ENCODE peak calls at places on chromosomes 3 and 15, in eight cellular contexts. One of them, this sample, is unnamed.

GRCh38 chr3:23159929-23160328 is 43.2 kb upstream of the UBE2E2 start:
- DNase-seq in Calu3: no peak
- DNase-seq in activated gamma-delta T cell treated with Interleukin-2 at 50 U/mL for 16 hours: no peak
- DNase-seq in non-pigmented ciliary epithelial cell: peak
- DNase-seq in sciatic nerve: no peak
- DNase-seq in NCI-H1694: no peak
- DNase-seq in fibroblast of mammary gland: peak
- DNase-seq in epithelial cell of esophagus: peak
- DNase-seq in this sample: no peak

GRCh38 chr15:61702224-61703120 is 357.8 kb downstream of the VPS13C start:
- DNase-seq in Calu3: no peak
- DNase-seq in activated gamma-delta T cell treated with Interleukin-2 at 50 U/mL for 16 hours: no peak
- DNase-seq in non-pigmented ciliary epithelial cell: no peak
- DNase-seq in sciatic nerve: no peak
- DNase-seq in NCI-H1694: no peak
- DNase-seq in fibroblast of mammary gland: peak
- DNase-seq in epithelial cell of esophagus: peak
- DNase-seq in this sample: no peak

GRCh38 chr15:32959077-32959476 is 235.4 kb downstream of the FMN1 start:
- DNase-seq in Calu3: no peak
- DNase-seq in activated gamma-delta T cell treated with Interleukin-2 at 50 U/mL for 16 hours: no peak
- DNase-seq in non-pigmented ciliary epithelial cell: no peak
- DNase-seq in sciatic nerve: no peak
- DNase-seq in NCI-H1694: no peak
- DNase-seq in fibroblast of mammary gland: peak
- DNase-seq in epithelial cell of esophagus: no peak
- DNase-seq in this sample: no peak

GRCh38 chr3:105805402-105805801 is 63.4 kb downstream of the CBLB start:
- DNase-seq in Calu3: no peak
- DNase-seq in activated gamma-delta T cell treated with Interleukin-2 at 50 U/mL for 16 hours: no peak
- DNase-seq in non-pigmented ciliary epithelial cell: no peak
- DNase-seq in sciatic nerve: no peak
- DNase-seq in NCI-H1694: no peak
- DNase-seq in fibroblast of mammary gland: no peak
- DNase-seq in epithelial cell of esophagus: peak
- DNase-seq in this sample: no peak

GRCh38 chr15:57914350-57915055 is 151.0 kb downstream of the ALDH1A2 start:
- DNase-seq in Calu3: no peak
- DNase-seq in activated gamma-delta T cell treated with Interleukin-2 at 50 U/mL for 16 hours: no peak
- DNase-seq in non-pigmented ciliary epithelial cell: no peak
- DNase-seq in sciatic nerve: no peak
- DNase-seq in NCI-H1694: no peak
- DNase-seq in fibroblast of mammary gland: no peak
- DNase-seq in epithelial cell of esophagus: no peak
- DNase-seq in this sample: no peak

GRCh38 chr15:58362262-58362922 is 69.4 kb upstream of the LIPC start:
- DNase-seq in Calu3: no peak
- DNase-seq in activated gamma-delta T cell treated with Interleukin-2 at 50 U/mL for 16 hours: no peak
- DNase-seq in non-pigmented ciliary epithelial cell: no peak
- DNase-seq in sciatic nerve: no peak
- DNase-seq in NCI-H1694: no peak
- DNase-seq in fibroblast of mammary gland: no peak
- DNase-seq in epithelial cell of esophagus: peak
- DNase-seq in this sample: no peak

GRCh38 chr3:173743111-173743510 is 345.6 kb downstream of the NLGN1 start:
- DNase-seq in Calu3: no peak
- DNase-seq in activated gamma-delta T cell treated with Interleukin-2 at 50 U/mL for 16 hours: no peak
- DNase-seq in non-pigmented ciliary epithelial cell: no peak
- DNase-seq in sciatic nerve: no peak
- DNase-seq in NCI-H1694: no peak
- DNase-seq in fibroblast of mammary gland: peak
- DNase-seq in epithelial cell of esophagus: peak
- DNase-seq in this sample: no peak

GRCh38 chr3:148882288-148882687 is 17.2 kb downstream of the CPA3 start:
- DNase-seq in Calu3: no peak
- DNase-seq in activated gamma-delta T cell treated with Interleukin-2 at 50 U/mL for 16 hours: no peak
- DNase-seq in non-pigmented ciliary epithelial cell: no peak
- DNase-seq in sciatic nerve: no peak
- DNase-seq in NCI-H1694: no peak
- DNase-seq in fibroblast of mammary gland: peak
- DNase-seq in epithelial cell of esophagus: peak
- DNase-seq in this sample: no peak

GRCh38 chr15:64333986-64334385 is 22.0 kb downstream of the CSNK1G1 start:
- DNase-seq in Calu3: no peak
- DNase-seq in activated gamma-delta T cell treated with Interleukin-2 at 50 U/mL for 16 hours: no peak
- DNase-seq in non-pigmented ciliary epithelial cell: no peak
- DNase-seq in sciatic nerve: no peak
- DNase-seq in NCI-H1694: no peak
- DNase-seq in fibroblast of mammary gland: peak
- DNase-seq in epithelial cell of esophagus: peak
- DNase-seq in this sample: no peak

GRCh38 chr15:35289029-35289617 is 204.0 kb upstream of the NANOGP8 start:
- DNase-seq in Calu3: peak
- DNase-seq in activated gamma-delta T cell treated with Interleukin-2 at 50 U/mL for 16 hours: no peak
- DNase-seq in non-pigmented ciliary epithelial cell: no peak
- DNase-seq in sciatic nerve: no peak
- DNase-seq in NCI-H1694: peak
- DNase-seq in fibroblast of mammary gland: peak
- DNase-seq in epithelial cell of esophagus: peak
- DNase-seq in this sample: peak

GRCh38 chr3:72203613-72204349 is 418.8 kb upstream of the PROK2 start:
- DNase-seq in Calu3: no peak
- DNase-seq in activated gamma-delta T cell treated with Interleukin-2 at 50 U/mL for 16 hours: no peak
- DNase-seq in non-pigmented ciliary epithelial cell: no peak
- DNase-seq in sciatic nerve: no peak
- DNase-seq in NCI-H1694: no peak
- DNase-seq in fibroblast of mammary gland: no peak
- DNase-seq in epithelial cell of esophagus: no peak
- DNase-seq in this sample: no peak

GRCh38 chr3:176951586-176952292 is 245.5 kb downstream of the TBL1XR1 start:
- DNase-seq in Calu3: no peak
- DNase-seq in activated gamma-delta T cell treated with Interleukin-2 at 50 U/mL for 16 hours: no peak
- DNase-seq in non-pigmented ciliary epithelial cell: no peak
- DNase-seq in sciatic nerve: no peak
- DNase-seq in NCI-H1694: no peak
- DNase-seq in fibroblast of mammary gland: no peak
- DNase-seq in epithelial cell of esophagus: no peak
- DNase-seq in this sample: no peak

GRCh38 chr15:80568298-80568697 is 126.8 kb upstream of the ABHD17C start:
- DNase-seq in Calu3: no peak
- DNase-seq in activated gamma-delta T cell treated with Interleukin-2 at 50 U/mL for 16 hours: no peak
- DNase-seq in non-pigmented ciliary epithelial cell: no peak
- DNase-seq in sciatic nerve: no peak
- DNase-seq in NCI-H1694: no peak
- DNase-seq in fibroblast of mammary gland: peak
- DNase-seq in epithelial cell of esophagus: peak
- DNase-seq in this sample: no peak

GRCh38 chr3:188164248-188164687 is 10.3 kb downstream of the LPP start:
- DNase-seq in Calu3: peak
- DNase-seq in activated gamma-delta T cell treated with Interleukin-2 at 50 U/mL for 16 hours: no peak
- DNase-seq in non-pigmented ciliary epithelial cell: no peak
- DNase-seq in sciatic nerve: no peak
- DNase-seq in NCI-H1694: no peak
- DNase-seq in fibroblast of mammary gland: no peak
- DNase-seq in epithelial cell of esophagus: peak
- DNase-seq in this sample: no peak

GRCh38 chr15:60795889-60796288 is 316.9 kb upstream of the ICE2 start:
- DNase-seq in Calu3: no peak
- DNase-seq in activated gamma-delta T cell treated with Interleukin-2 at 50 U/mL for 16 hours: no peak
- DNase-seq in non-pigmented ciliary epithelial cell: no peak
- DNase-seq in sciatic nerve: no peak
- DNase-seq in NCI-H1694: no peak
- DNase-seq in fibroblast of mammary gland: no peak
- DNase-seq in epithelial cell of esophagus: no peak
- DNase-seq in this sample: no peak

GRCh38 chr3:29286841-29287240 is 6.0 kb downstream of the RBMS3 start:
- DNase-seq in Calu3: no peak
- DNase-seq in activated gamma-delta T cell treated with Interleukin-2 at 50 U/mL for 16 hours: no peak
- DNase-seq in non-pigmented ciliary epithelial cell: no peak
- DNase-seq in sciatic nerve: no peak
- DNase-seq in NCI-H1694: no peak
- DNase-seq in fibroblast of mammary gland: peak
- DNase-seq in epithelial cell of esophagus: peak
- DNase-seq in this sample: no peak

GRCh38 chr3:10753964-10754363 is 62.1 kb upstream of the SLC6A11 start:
- DNase-seq in Calu3: peak
- DNase-seq in activated gamma-delta T cell treated with Interleukin-2 at 50 U/mL for 16 hours: peak
- DNase-seq in non-pigmented ciliary epithelial cell: no peak
- DNase-seq in sciatic nerve: no peak
- DNase-seq in NCI-H1694: no peak
- DNase-seq in fibroblast of mammary gland: peak
- DNase-seq in epithelial cell of esophagus: peak
- DNase-seq in this sample: peak

GRCh38 chr15:64911317-64912186 is at the start of gene ANKDD1A:
- DNase-seq in Calu3: peak
- DNase-seq in activated gamma-delta T cell treated with Interleukin-2 at 50 U/mL for 16 hours: no peak
- DNase-seq in non-pigmented ciliary epithelial cell: no peak
- DNase-seq in sciatic nerve: peak
- DNase-seq in NCI-H1694: peak
- DNase-seq in fibroblast of mammary gland: peak
- DNase-seq in epithelial cell of esophagus: peak
- DNase-seq in this sample: peak

GRCh38 chr3:146250449-146251382 is at the start of gene PLSCR4:
- DNase-seq in Calu3: peak
- DNase-seq in activated gamma-delta T cell treated with Interleukin-2 at 50 U/mL for 16 hours: no peak
- DNase-seq in non-pigmented ciliary epithelial cell: no peak
- DNase-seq in sciatic nerve: peak
- DNase-seq in NCI-H1694: no peak
- DNase-seq in fibroblast of mammary gland: peak
- DNase-seq in epithelial cell of esophagus: peak
- DNase-seq in this sample: peak

GRCh38 chr3:111739241-111739952 is 119.7 kb upstream of the PHLDB2 start:
- DNase-seq in Calu3: peak
- DNase-seq in activated gamma-delta T cell treated with Interleukin-2 at 50 U/mL for 16 hours: no peak
- DNase-seq in non-pigmented ciliary epithelial cell: no peak
- DNase-seq in sciatic nerve: no peak
- DNase-seq in NCI-H1694: no peak
- DNase-seq in fibroblast of mammary gland: peak
- DNase-seq in epithelial cell of esophagus: peak
- DNase-seq in this sample: no peak

GRCh38 chr15:25863067-25863967 is at the start of gene ATP10A:
- DNase-seq in Calu3: no peak
- DNase-seq in activated gamma-delta T cell treated with Interleukin-2 at 50 U/mL for 16 hours: peak
- DNase-seq in non-pigmented ciliary epithelial cell: no peak
- DNase-seq in sciatic nerve: no peak
- DNase-seq in NCI-H1694: no peak
- DNase-seq in fibroblast of mammary gland: peak
- DNase-seq in epithelial cell of esophagus: no peak
- DNase-seq in this sample: no peak

GRCh38 chr3:122101646-122102045 is 46.5 kb downstream of the CD86 start:
- DNase-seq in Calu3: peak
- DNase-seq in activated gamma-delta T cell treated with Interleukin-2 at 50 U/mL for 16 hours: no peak
- DNase-seq in non-pigmented ciliary epithelial cell: peak
- DNase-seq in sciatic nerve: no peak
- DNase-seq in NCI-H1694: peak
- DNase-seq in fibroblast of mammary gland: peak
- DNase-seq in epithelial cell of esophagus: peak
- DNase-seq in this sample: peak

GRCh38 chr15:45338417-45338816 is 39.9 kb downstream of the GATM start:
- DNase-seq in Calu3: no peak
- DNase-seq in activated gamma-delta T cell treated with Interleukin-2 at 50 U/mL for 16 hours: peak
- DNase-seq in non-pigmented ciliary epithelial cell: no peak
- DNase-seq in sciatic nerve: no peak
- DNase-seq in NCI-H1694: no peak
- DNase-seq in fibroblast of mammary gland: no peak
- DNase-seq in epithelial cell of esophagus: no peak
- DNase-seq in this sample: peak

GRCh38 chr3:188975612-188976314 is 196.0 kb upstream of the TPRG1 start:
- DNase-seq in Calu3: no peak
- DNase-seq in activated gamma-delta T cell treated with Interleukin-2 at 50 U/mL for 16 hours: no peak
- DNase-seq in non-pigmented ciliary epithelial cell: no peak
- DNase-seq in sciatic nerve: no peak
- DNase-seq in NCI-H1694: no peak
- DNase-seq in fibroblast of mammary gland: no peak
- DNase-seq in epithelial cell of esophagus: peak
- DNase-seq in this sample: no peak

GRCh38 chr15:57323806-57324589 is 52.3 kb upstream of the CGNL1 start:
- DNase-seq in Calu3: no peak
- DNase-seq in activated gamma-delta T cell treated with Interleukin-2 at 50 U/mL for 16 hours: no peak
- DNase-seq in non-pigmented ciliary epithelial cell: no peak
- DNase-seq in sciatic nerve: no peak
- DNase-seq in NCI-H1694: no peak
- DNase-seq in fibroblast of mammary gland: peak
- DNase-seq in epithelial cell of esophagus: peak
- DNase-seq in this sample: peak

GRCh38 chr3:38124324-38125122 is 12.4 kb downstream of the ACAA1 start:
- DNase-seq in Calu3: no peak
- DNase-seq in activated gamma-delta T cell treated with Interleukin-2 at 50 U/mL for 16 hours: no peak
- DNase-seq in non-pigmented ciliary epithelial cell: no peak
- DNase-seq in sciatic nerve: no peak
- DNase-seq in NCI-H1694: no peak
- DNase-seq in fibroblast of mammary gland: no peak
- DNase-seq in epithelial cell of esophagus: peak
- DNase-seq in this sample: no peak

GRCh38 chr15:93497256-93497655 is 408.2 kb upstream of the RGMA start:
- DNase-seq in Calu3: no peak
- DNase-seq in activated gamma-delta T cell treated with Interleukin-2 at 50 U/mL for 16 hours: no peak
- DNase-seq in non-pigmented ciliary epithelial cell: no peak
- DNase-seq in sciatic nerve: no peak
- DNase-seq in NCI-H1694: no peak
- DNase-seq in fibroblast of mammary gland: no peak
- DNase-seq in epithelial cell of esophagus: peak
- DNase-seq in this sample: no peak

GRCh38 chr3:24145981-24146822 is 201.1 kb downstream of the NR1D2 start:
- DNase-seq in Calu3: no peak
- DNase-seq in activated gamma-delta T cell treated with Interleukin-2 at 50 U/mL for 16 hours: no peak
- DNase-seq in non-pigmented ciliary epithelial cell: peak
- DNase-seq in sciatic nerve: no peak
- DNase-seq in NCI-H1694: no peak
- DNase-seq in fibroblast of mammary gland: peak
- DNase-seq in epithelial cell of esophagus: peak
- DNase-seq in this sample: no peak

GRCh38 chr3:192433704-192434103 is 293.6 kb downstream of the FGF12 start:
- DNase-seq in Calu3: peak
- DNase-seq in activated gamma-delta T cell treated with Interleukin-2 at 50 U/mL for 16 hours: no peak
- DNase-seq in non-pigmented ciliary epithelial cell: no peak
- DNase-seq in sciatic nerve: no peak
- DNase-seq in NCI-H1694: no peak
- DNase-seq in fibroblast of mammary gland: no peak
- DNase-seq in epithelial cell of esophagus: no peak
- DNase-seq in this sample: no peak

GRCh38 chr15:52021128-52021671 is 2.2 kb downstream of the MAPK6 start:
- DNase-seq in Calu3: peak
- DNase-seq in activated gamma-delta T cell treated with Interleukin-2 at 50 U/mL for 16 hours: peak
- DNase-seq in non-pigmented ciliary epithelial cell: peak
- DNase-seq in sciatic nerve: no peak
- DNase-seq in NCI-H1694: no peak
- DNase-seq in fibroblast of mammary gland: peak
- DNase-seq in epithelial cell of esophagus: peak
- DNase-seq in this sample: peak

GRCh38 chr15:67967871-67968423 is 86.2 kb upstream of the PIAS1 start:
- DNase-seq in Calu3: peak
- DNase-seq in activated gamma-delta T cell treated with Interleukin-2 at 50 U/mL for 16 hours: peak
- DNase-seq in non-pigmented ciliary epithelial cell: no peak
- DNase-seq in sciatic nerve: peak
- DNase-seq in NCI-H1694: peak
- DNase-seq in fibroblast of mammary gland: peak
- DNase-seq in epithelial cell of esophagus: peak
- DNase-seq in this sample: peak

GRCh38 chr3:9659849-9660248 is 10.5 kb downstream of the MTMR14 start:
- DNase-seq in Calu3: no peak
- DNase-seq in activated gamma-delta T cell treated with Interleukin-2 at 50 U/mL for 16 hours: no peak
- DNase-seq in non-pigmented ciliary epithelial cell: no peak
- DNase-seq in sciatic nerve: no peak
- DNase-seq in NCI-H1694: no peak
- DNase-seq in fibroblast of mammary gland: no peak
- DNase-seq in epithelial cell of esophagus: no peak
- DNase-seq in this sample: no peak

GRCh38 chr15:60620707-60621106 is 141.8 kb upstream of the ICE2 start:
- DNase-seq in Calu3: no peak
- DNase-seq in activated gamma-delta T cell treated with Interleukin-2 at 50 U/mL for 16 hours: no peak
- DNase-seq in non-pigmented ciliary epithelial cell: no peak
- DNase-seq in sciatic nerve: no peak
- DNase-seq in NCI-H1694: no peak
- DNase-seq in fibroblast of mammary gland: no peak
- DNase-seq in epithelial cell of esophagus: peak
- DNase-seq in this sample: no peak

GRCh38 chr3:46538803-46539442 is 27.2 kb downstream of the LRRC2 start:
- DNase-seq in Calu3: no peak
- DNase-seq in activated gamma-delta T cell treated with Interleukin-2 at 50 U/mL for 16 hours: peak
- DNase-seq in non-pigmented ciliary epithelial cell: no peak
- DNase-seq in sciatic nerve: peak
- DNase-seq in NCI-H1694: no peak
- DNase-seq in fibroblast of mammary gland: peak
- DNase-seq in epithelial cell of esophagus: no peak
- DNase-seq in this sample: no peak